ENCODE peak calls at places on chromosomes 13 and 19, in eight cellular contexts. One of them, this sample, is unnamed.

GRCh38 chr19:3783660-3784584 is 2.3 kb downstream of the MATK start:
- DNase-seq in AG10803: no peak
- DNase-seq in fibroblast of lung: no peak
- DNase-seq in AG09319: no peak
- DNase-seq in H1: no peak
- DNase-seq in left lung: peak
- DNase-seq in SK-N-SH: peak
- DNase-seq in MCF 10A: no peak
- DNase-seq in this sample: no peak

GRCh38 chr19:799076-799881 is 2.0 kb downstream of the PTBP1 start:
- DNase-seq in MCF 10A: peak
- DNase-seq in H1: no peak
- DNase-seq in AG10803: peak
- DNase-seq in SK-N-SH: peak
- DNase-seq in AG09319: no peak
- DNase-seq in fibroblast of lung: peak
- DNase-seq in left lung: no peak
- DNase-seq in this sample: no peak

GRCh38 chr13:34533941-34534340 is 408.1 kb upstream of the NBEA start:
- DNase-seq in AG10803: no peak
- DNase-seq in MCF 10A: no peak
- DNase-seq in left lung: no peak
- DNase-seq in SK-N-SH: no peak
- DNase-seq in H1: no peak
- DNase-seq in fibroblast of lung: no peak
- DNase-seq in AG09319: no peak
- DNase-seq in this sample: no peak

GRCh38 chr19:51055866-51056265 is 9.0 kb downstream of the KLK13 start:
- DNase-seq in MCF 10A: no peak
- DNase-seq in AG10803: no peak
- DNase-seq in AG09319: no peak
- DNase-seq in left lung: no peak
- DNase-seq in SK-N-SH: no peak
- DNase-seq in H1: no peak
- DNase-seq in fibroblast of lung: no peak
- DNase-seq in this sample: no peak

GRCh38 chr13:41458187-41458938 is 1.0 kb downstream of the RGCC start:
- DNase-seq in AG09319: no peak
- DNase-seq in H1: no peak
- DNase-seq in AG10803: no peak
- DNase-seq in SK-N-SH: peak
- DNase-seq in fibroblast of lung: peak
- DNase-seq in left lung: peak
- DNase-seq in MCF 10A: peak
- DNase-seq in this sample: no peak

GRCh38 chr13:91078093-91078679 is 269.3 kb upstream of the MIR17HG start:
- DNase-seq in SK-N-SH: peak
- DNase-seq in AG10803: no peak
- DNase-seq in left lung: no peak
- DNase-seq in H1: no peak
- DNase-seq in MCF 10A: peak
- DNase-seq in AG09319: no peak
- DNase-seq in fibroblast of lung: peak
- DNase-seq in this sample: no peak

GRCh38 chr13:47039106-47039505 is 142.3 kb upstream of the HTR2A start:
- DNase-seq in H1: no peak
- DNase-seq in left lung: no peak
- DNase-seq in AG09319: peak
- DNase-seq in fibroblast of lung: peak
- DNase-seq in SK-N-SH: no peak
- DNase-seq in AG10803: peak
- DNase-seq in MCF 10A: peak
- DNase-seq in this sample: no peak

GRCh38 chr13:47249296-47249695 is 352.4 kb upstream of the HTR2A start:
- DNase-seq in MCF 10A: no peak
- DNase-seq in H1: no peak
- DNase-seq in AG10803: peak
- DNase-seq in fibroblast of lung: no peak
- DNase-seq in left lung: no peak
- DNase-seq in AG09319: no peak
- DNase-seq in SK-N-SH: no peak
- DNase-seq in this sample: no peak

GRCh38 chr13:48679941-48680630 is 26.4 kb downstream of the CYSLTR2 start:
- DNase-seq in H1: no peak
- DNase-seq in AG09319: no peak
- DNase-seq in MCF 10A: no peak
- DNase-seq in fibroblast of lung: no peak
- DNase-seq in left lung: no peak
- DNase-seq in SK-N-SH: no peak
- DNase-seq in AG10803: no peak
- DNase-seq in this sample: no peak

GRCh38 chr19:3655402-3656072 is 28.9 kb upstream of the CACTIN start:
- DNase-seq in AG10803: peak
- DNase-seq in MCF 10A: peak
- DNase-seq in H1: no peak
- DNase-seq in SK-N-SH: peak
- DNase-seq in AG09319: peak
- DNase-seq in left lung: no peak
- DNase-seq in fibroblast of lung: peak
- DNase-seq in this sample: no peak

GRCh38 chr13:81610613-81611012 is 1269.7 kb upstream of the SPRY2 start:
- DNase-seq in MCF 10A: no peak
- DNase-seq in fibroblast of lung: no peak
- DNase-seq in left lung: no peak
- DNase-seq in SK-N-SH: no peak
- DNase-seq in H1: no peak
- DNase-seq in AG09319: no peak
- DNase-seq in AG10803: no peak
- DNase-seq in this sample: no peak
- TF ChIP-seq CTCF in MCF 10A: no peak
- TF ChIP-seq CTCF in fibroblast of lung: no peak
- TF ChIP-seq CTCF in left lung: no peak
- TF ChIP-seq CTCF in SK-N-SH: no peak
- TF ChIP-seq CTCF in H1: no peak
- TF ChIP-seq CTCF in AG09319: no peak
- TF ChIP-seq CTCF in AG10803: no peak
- TF ChIP-seq CTCF in this sample: peak

DNA sequence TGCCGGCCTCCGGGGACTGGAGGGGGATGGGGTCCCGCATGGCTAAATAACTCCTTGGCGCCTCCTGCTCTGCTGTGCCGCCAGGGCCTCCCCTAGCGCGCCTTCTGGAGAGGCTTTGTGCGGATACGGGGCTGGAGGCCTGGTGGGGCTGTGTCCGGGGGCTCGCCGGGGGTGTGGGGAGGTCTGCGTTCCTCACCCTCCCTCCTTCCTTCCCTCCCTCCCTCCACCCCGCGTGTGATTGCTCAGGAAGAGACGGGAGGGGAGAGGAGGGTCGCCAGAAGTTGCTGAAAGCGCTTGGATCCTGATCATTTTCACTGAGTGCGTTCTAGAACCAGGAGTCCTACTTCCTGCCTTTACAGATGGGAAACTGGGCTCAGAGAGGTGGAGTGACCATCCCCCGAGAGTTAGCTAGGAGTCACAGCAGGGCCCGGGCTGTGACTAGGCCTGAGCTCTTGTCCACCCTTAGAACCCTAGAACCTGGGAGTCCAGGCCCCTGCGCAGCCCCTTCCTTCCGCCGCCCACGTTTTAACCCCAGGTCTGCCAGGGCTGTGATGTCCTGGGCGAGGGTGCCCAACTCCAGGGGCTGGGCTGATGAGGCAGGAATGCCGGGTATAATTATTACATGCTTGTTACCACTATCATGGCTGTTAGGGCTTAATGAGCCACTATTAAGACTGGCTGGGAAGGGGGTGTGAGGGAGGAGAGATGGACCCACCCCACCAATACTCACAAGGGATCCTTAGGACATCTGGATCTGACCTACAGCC is 782 bp upstream of the JUND start:
- DNase-seq in left lung: peak
- DNase-seq in MCF 10A: no peak
- DNase-seq in AG10803: no peak
- DNase-seq in fibroblast of lung: no peak
- DNase-seq in SK-N-SH: peak
- DNase-seq in H1: no peak
- DNase-seq in AG09319: no peak
- DNase-seq in this sample: no peak
- TF ChIP-seq CTCF in left lung: no peak
- TF ChIP-seq CTCF in MCF 10A: no peak
- TF ChIP-seq CTCF in AG10803: no peak
- TF ChIP-seq CTCF in fibroblast of lung: peak
- TF ChIP-seq CTCF in SK-N-SH: peak
- TF ChIP-seq CTCF in H1: no peak
- TF ChIP-seq CTCF in AG09319: peak
- TF ChIP-seq CTCF in this sample: peak

DNA sequence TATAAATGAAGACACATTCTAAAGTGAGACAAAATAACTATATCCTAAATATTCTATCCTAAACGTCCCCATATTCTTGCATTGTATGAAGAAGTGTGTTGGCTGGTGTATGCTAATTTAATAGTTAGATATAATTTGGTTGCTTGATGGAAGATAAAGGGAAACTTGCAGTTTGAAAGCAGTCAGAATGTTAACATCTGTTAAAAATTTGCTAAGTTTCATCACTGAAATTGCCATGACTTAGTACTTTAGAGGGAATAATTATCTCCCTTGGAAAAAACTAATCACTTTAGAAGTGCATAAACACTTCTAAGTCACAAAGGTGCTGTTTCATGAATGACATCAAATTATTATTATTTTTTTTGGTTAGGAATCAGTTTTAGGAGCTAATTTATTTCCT is 61.6 kb downstream of the ITGBL1 start:
- DNase-seq in AG09319: no peak
- DNase-seq in fibroblast of lung: no peak
- DNase-seq in MCF 10A: no peak
- DNase-seq in SK-N-SH: no peak
- DNase-seq in AG10803: no peak
- DNase-seq in left lung: no peak
- DNase-seq in H1: no peak
- DNase-seq in this sample: no peak
- TF ChIP-seq CTCF in AG09319: no peak
- TF ChIP-seq CTCF in fibroblast of lung: no peak
- TF ChIP-seq CTCF in MCF 10A: no peak
- TF ChIP-seq CTCF in SK-N-SH: no peak
- TF ChIP-seq CTCF in AG10803: no peak
- TF ChIP-seq CTCF in left lung: no peak
- TF ChIP-seq CTCF in H1: no peak
- TF ChIP-seq CTCF in this sample: no peak

GRCh38 chr13:102309110-102309509 is 92.7 kb downstream of the FGF14 start:
- DNase-seq in SK-N-SH: no peak
- DNase-seq in fibroblast of lung: no peak
- DNase-seq in AG09319: no peak
- DNase-seq in H1: no peak
- DNase-seq in AG10803: no peak
- DNase-seq in MCF 10A: no peak
- DNase-seq in left lung: peak
- DNase-seq in this sample: no peak
- TF ChIP-seq CTCF in SK-N-SH: no peak
- TF ChIP-seq CTCF in fibroblast of lung: no peak
- TF ChIP-seq CTCF in AG09319: no peak
- TF ChIP-seq CTCF in H1: no peak
- TF ChIP-seq CTCF in AG10803: no peak
- TF ChIP-seq CTCF in MCF 10A: no peak
- TF ChIP-seq CTCF in left lung: no peak
- TF ChIP-seq CTCF in this sample: no peak

GRCh38 chr13:77213644-77214043 is 113.2 kb downstream of the MYCBP2 start:
- DNase-seq in H1: no peak
- DNase-seq in AG09319: no peak
- DNase-seq in AG10803: no peak
- DNase-seq in left lung: no peak
- DNase-seq in SK-N-SH: no peak
- DNase-seq in MCF 10A: no peak
- DNase-seq in fibroblast of lung: no peak
- DNase-seq in this sample: no peak
- TF ChIP-seq CTCF in H1: no peak
- TF ChIP-seq CTCF in AG09319: no peak
- TF ChIP-seq CTCF in AG10803: no peak
- TF ChIP-seq CTCF in left lung: no peak
- TF ChIP-seq CTCF in SK-N-SH: no peak
- TF ChIP-seq CTCF in MCF 10A: no peak
- TF ChIP-seq CTCF in fibroblast of lung: no peak
- TF ChIP-seq CTCF in this sample: no peak

GRCh38 chr13:36006895-36007294 is 124.3 kb downstream of the DCLK1 start:
- DNase-seq in AG10803: no peak
- DNase-seq in SK-N-SH: no peak
- DNase-seq in H1: no peak
- DNase-seq in fibroblast of lung: no peak
- DNase-seq in left lung: no peak
- DNase-seq in AG09319: no peak
- DNase-seq in MCF 10A: no peak
- DNase-seq in this sample: no peak
- TF ChIP-seq CTCF in AG10803: no peak
- TF ChIP-seq CTCF in SK-N-SH: no peak
- TF ChIP-seq CTCF in H1: no peak
- TF ChIP-seq CTCF in fibroblast of lung: no peak
- TF ChIP-seq CTCF in left lung: no peak
- TF ChIP-seq CTCF in AG09319: no peak
- TF ChIP-seq CTCF in MCF 10A: no peak
- TF ChIP-seq CTCF in this sample: no peak

DNA sequence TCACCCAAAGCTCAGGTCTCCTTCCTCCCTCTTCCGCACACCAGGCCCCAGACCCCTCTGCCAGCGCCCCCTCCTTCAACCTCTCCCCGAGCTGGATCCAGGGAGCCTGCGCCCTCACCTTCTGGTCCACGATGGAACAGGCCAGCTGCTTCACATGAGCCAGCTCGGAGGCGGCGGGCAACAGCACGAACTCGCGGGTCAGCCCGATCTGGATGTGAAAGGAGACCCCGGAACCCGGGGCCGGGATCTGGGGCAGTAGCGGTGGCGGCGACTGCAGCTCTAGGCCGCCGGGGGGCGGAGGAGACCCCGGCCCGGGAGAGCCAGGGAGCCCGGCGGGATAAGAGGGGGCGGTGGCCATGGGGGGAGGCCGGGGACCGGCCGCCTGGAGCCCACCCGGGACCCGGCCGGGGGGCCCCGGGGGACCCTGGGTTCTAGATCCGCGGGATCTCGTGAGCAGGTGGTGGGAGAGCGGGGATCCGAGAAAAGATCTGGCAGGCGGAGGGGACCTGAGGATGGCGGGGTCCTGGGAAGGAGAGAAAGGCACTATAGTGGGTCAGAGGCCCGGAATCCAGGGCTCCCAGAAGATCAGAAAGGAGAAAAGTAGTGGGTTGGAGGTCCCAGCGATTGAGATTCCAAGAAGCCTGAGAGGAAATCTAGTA is 772 bp downstream of the PRKD2 start:
- DNase-seq in SK-N-SH: peak
- DNase-seq in AG09319: no peak
- DNase-seq in MCF 10A: peak
- DNase-seq in left lung: peak
- DNase-seq in AG10803: no peak
- DNase-seq in fibroblast of lung: no peak
- DNase-seq in H1: no peak
- DNase-seq in this sample: no peak
- TF ChIP-seq CTCF in SK-N-SH: peak
- TF ChIP-seq CTCF in AG09319: no peak
- TF ChIP-seq CTCF in MCF 10A: no peak
- TF ChIP-seq CTCF in left lung: no peak
- TF ChIP-seq CTCF in AG10803: no peak
- TF ChIP-seq CTCF in fibroblast of lung: no peak
- TF ChIP-seq CTCF in H1: peak
- TF ChIP-seq CTCF in this sample: peak

DNA sequence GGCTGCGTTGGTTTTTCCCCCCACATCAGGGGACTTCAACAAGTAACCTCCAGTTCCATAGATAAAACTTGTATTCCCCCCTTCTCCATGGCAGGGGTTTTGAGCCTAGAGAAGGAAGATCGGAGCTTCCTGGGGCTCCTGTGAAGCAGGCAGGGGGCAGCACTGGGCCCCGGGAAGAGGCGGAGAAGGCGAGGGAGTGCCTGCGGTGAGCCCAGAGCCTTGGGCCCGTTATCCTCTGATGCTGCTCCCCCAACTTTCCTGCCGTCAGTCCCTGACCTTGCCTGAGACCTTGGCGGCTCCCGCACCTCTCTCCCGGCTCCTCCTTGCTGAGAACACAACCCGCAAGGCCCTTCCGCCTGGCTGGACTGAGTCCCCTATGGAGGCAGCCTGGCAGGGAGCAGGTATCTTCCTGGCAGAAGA is 2.5 kb downstream of the LIPE start:
- DNase-seq in H1: no peak
- DNase-seq in fibroblast of lung: no peak
- DNase-seq in MCF 10A: no peak
- DNase-seq in left lung: no peak
- DNase-seq in SK-N-SH: peak
- DNase-seq in AG09319: no peak
- DNase-seq in AG10803: no peak
- DNase-seq in this sample: no peak
- TF ChIP-seq CTCF in H1: peak
- TF ChIP-seq CTCF in fibroblast of lung: peak
- TF ChIP-seq CTCF in MCF 10A: no peak
- TF ChIP-seq CTCF in left lung: no peak
- TF ChIP-seq CTCF in SK-N-SH: no peak
- TF ChIP-seq CTCF in AG09319: no peak
- TF ChIP-seq CTCF in AG10803: no peak
- TF ChIP-seq CTCF in this sample: peak

This sample was measured in chondrocyte.